ENCODE peak calls at places on chromosome 14, in seven cellular contexts. One of them, this sample, is unnamed.

GRCh38 chr14:54322668-54323380 is 74.0 kb upstream of the CDKN3 start:
- DNase-seq in EH: no peak
- DNase-seq in activated T-cell treated with anti-CD3 and anti-CD28 coated beads, Interleukin-2, amount 50 U/mL, for 72 hours: no peak
- DNase-seq in NCI-H510A treated with DMSO at 0.1 percent for 48 hours: no peak
- DNase-seq in skeletal muscle cell: no peak
- DNase-seq in stimulated activated CD8-positive, alpha-beta memory T cell treated with anti-CD3 and anti-CD28 coated beads, Interleukin-7, amount 100 ng/mL, for 1 hour: no peak
- DNase-seq in H7: no peak
- DNase-seq in this sample: no peak

GRCh38 chr14:100128688-100129087 is 30.8 kb downstream of the DEGS2 start:
- DNase-seq in EH: no peak
- DNase-seq in activated T-cell treated with anti-CD3 and anti-CD28 coated beads, Interleukin-2, amount 50 U/mL, for 72 hours: no peak
- DNase-seq in NCI-H510A treated with DMSO at 0.1 percent for 48 hours: no peak
- DNase-seq in skeletal muscle cell: no peak
- DNase-seq in stimulated activated CD8-positive, alpha-beta memory T cell treated with anti-CD3 and anti-CD28 coated beads, Interleukin-7, amount 100 ng/mL, for 1 hour: no peak
- DNase-seq in H7: no peak
- DNase-seq in this sample: no peak

GRCh38 chr14:91140672-91141071 is 26.8 kb downstream of the DGLUCY start:
- DNase-seq in EH: no peak
- DNase-seq in activated T-cell treated with anti-CD3 and anti-CD28 coated beads, Interleukin-2, amount 50 U/mL, for 72 hours: no peak
- DNase-seq in NCI-H510A treated with DMSO at 0.1 percent for 48 hours: peak; percentile 22
- DNase-seq in skeletal muscle cell: no peak
- DNase-seq in stimulated activated CD8-positive, alpha-beta memory T cell treated with anti-CD3 and anti-CD28 coated beads, Interleukin-7, amount 100 ng/mL, for 1 hour: no peak
- DNase-seq in H7: peak; percentile 83
- DNase-seq in this sample: peak; percentile 63

GRCh38 chr14:67487937-67488893 is at the start of gene TMEM229B:
- DNase-seq in EH: peak; percentile 35
- DNase-seq in activated T-cell treated with anti-CD3 and anti-CD28 coated beads, Interleukin-2, amount 50 U/mL, for 72 hours: peak; percentile 86
- DNase-seq in NCI-H510A treated with DMSO at 0.1 percent for 48 hours: no peak
- DNase-seq in skeletal muscle cell: no peak
- DNase-seq in stimulated activated CD8-positive, alpha-beta memory T cell treated with anti-CD3 and anti-CD28 coated beads, Interleukin-7, amount 100 ng/mL, for 1 hour: peak; percentile 54
- DNase-seq in H7: no peak
- DNase-seq in this sample: no peak

GRCh38 chr14:68359862-68360552 is 432.9 kb downstream of the ZFP36L1 start:
- DNase-seq in EH: peak; percentile 74
- DNase-seq in activated T-cell treated with anti-CD3 and anti-CD28 coated beads, Interleukin-2, amount 50 U/mL, for 72 hours: peak; percentile 14
- DNase-seq in NCI-H510A treated with DMSO at 0.1 percent for 48 hours: no peak
- DNase-seq in skeletal muscle cell: no peak
- DNase-seq in stimulated activated CD8-positive, alpha-beta memory T cell treated with anti-CD3 and anti-CD28 coated beads, Interleukin-7, amount 100 ng/mL, for 1 hour: no peak
- DNase-seq in H7: no peak
- DNase-seq in this sample: peak; percentile 53

GRCh38 chr14:19878029-19878642 is 3.2 kb downstream of the OR4K2 start:
- DNase-seq in EH: peak; percentile 2
- DNase-seq in activated T-cell treated with anti-CD3 and anti-CD28 coated beads, Interleukin-2, amount 50 U/mL, for 72 hours: no peak
- DNase-seq in NCI-H510A treated with DMSO at 0.1 percent for 48 hours: no peak
- DNase-seq in skeletal muscle cell: no peak
- DNase-seq in stimulated activated CD8-positive, alpha-beta memory T cell treated with anti-CD3 and anti-CD28 coated beads, Interleukin-7, amount 100 ng/mL, for 1 hour: no peak
- DNase-seq in H7: no peak
- DNase-seq in this sample: no peak

GRCh38 chr14:85535916-85536834 is 6.2 kb downstream of the FLRT2 start:
- DNase-seq in EH: peak; percentile 73
- DNase-seq in activated T-cell treated with anti-CD3 and anti-CD28 coated beads, Interleukin-2, amount 50 U/mL, for 72 hours: no peak
- DNase-seq in NCI-H510A treated with DMSO at 0.1 percent for 48 hours: no peak
- DNase-seq in skeletal muscle cell: no peak
- DNase-seq in stimulated activated CD8-positive, alpha-beta memory T cell treated with anti-CD3 and anti-CD28 coated beads, Interleukin-7, amount 100 ng/mL, for 1 hour: no peak
- DNase-seq in H7: peak; percentile 25
- DNase-seq in this sample: peak; percentile 19

GRCh38 chr14:51521764-51522163 is 129.9 kb upstream of the FRMD6 start:
- DNase-seq in EH: peak; percentile 91
- DNase-seq in activated T-cell treated with anti-CD3 and anti-CD28 coated beads, Interleukin-2, amount 50 U/mL, for 72 hours: no peak
- DNase-seq in NCI-H510A treated with DMSO at 0.1 percent for 48 hours: no peak
- DNase-seq in skeletal muscle cell: peak; percentile 60
- DNase-seq in stimulated activated CD8-positive, alpha-beta memory T cell treated with anti-CD3 and anti-CD28 coated beads, Interleukin-7, amount 100 ng/mL, for 1 hour: no peak
- DNase-seq in H7: no peak
- DNase-seq in this sample: no peak

GRCh38 chr14:94583557-94583956 is 2.3 kb downstream of the SERPINA5 start:
- DNase-seq in EH: no peak
- DNase-seq in activated T-cell treated with anti-CD3 and anti-CD28 coated beads, Interleukin-2, amount 50 U/mL, for 72 hours: no peak
- DNase-seq in NCI-H510A treated with DMSO at 0.1 percent for 48 hours: no peak
- DNase-seq in skeletal muscle cell: no peak
- DNase-seq in stimulated activated CD8-positive, alpha-beta memory T cell treated with anti-CD3 and anti-CD28 coated beads, Interleukin-7, amount 100 ng/mL, for 1 hour: no peak
- DNase-seq in H7: no peak
- DNase-seq in this sample: no peak

This sample was measured in ELF-1.